ENCODE peak calls at places on chromosomes 7 and 10, in seven cellular contexts. One of them, this sample, is unnamed.

GRCh38 chr10:125010362-125010761 is 68.4 kb downstream of the ZRANB1 start:
- DNase-seq in DMS153: no peak
- DNase-seq in RWPE1: no peak
- DNase-seq in HFF-Myc: no peak
- DNase-seq in islet precursor cell: no peak
- DNase-seq in memory B cell: no peak
- DNase-seq in stimulated activated CD8-positive, alpha-beta memory T cell treated with anti-CD3 and anti-CD28 coated beads, Interleukin-4, amount 100 ng/mL, for 1 hour: no peak
- DNase-seq in this sample: no peak

GRCh38 chr7:95468071-95468470 is 17.7 kb upstream of the ASB4 start:
- DNase-seq in DMS153: no peak
- DNase-seq in RWPE1: no peak
- DNase-seq in HFF-Myc: no peak
- DNase-seq in islet precursor cell: no peak
- DNase-seq in memory B cell: no peak
- DNase-seq in stimulated activated CD8-positive, alpha-beta memory T cell treated with anti-CD3 and anti-CD28 coated beads, Interleukin-4, amount 100 ng/mL, for 1 hour: no peak
- DNase-seq in this sample: no peak

GRCh38 chr10:44978570-44979280 is at the start of gene DEPP1:
- DNase-seq in DMS153: peak; percentile 95
- DNase-seq in RWPE1: peak; percentile 82
- DNase-seq in HFF-Myc: no peak
- DNase-seq in islet precursor cell: peak; percentile 98
- DNase-seq in memory B cell: no peak
- DNase-seq in stimulated activated CD8-positive, alpha-beta memory T cell treated with anti-CD3 and anti-CD28 coated beads, Interleukin-4, amount 100 ng/mL, for 1 hour: no peak
- DNase-seq in this sample: peak; percentile 56

GRCh38 chr10:81270051-81270450 is 604.9 kb upstream of the NRG3 start:
- DNase-seq in DMS153: no peak
- DNase-seq in RWPE1: no peak
- DNase-seq in HFF-Myc: no peak
- DNase-seq in islet precursor cell: no peak
- DNase-seq in memory B cell: no peak
- DNase-seq in stimulated activated CD8-positive, alpha-beta memory T cell treated with anti-CD3 and anti-CD28 coated beads, Interleukin-4, amount 100 ng/mL, for 1 hour: no peak
- DNase-seq in this sample: no peak

GRCh38 chr10:17781856-17782255 is 27.3 kb upstream of the MRC1 start:
- DNase-seq in DMS153: no peak
- DNase-seq in RWPE1: no peak
- DNase-seq in HFF-Myc: no peak
- DNase-seq in islet precursor cell: no peak
- DNase-seq in memory B cell: no peak
- DNase-seq in stimulated activated CD8-positive, alpha-beta memory T cell treated with anti-CD3 and anti-CD28 coated beads, Interleukin-4, amount 100 ng/mL, for 1 hour: no peak
- DNase-seq in this sample: no peak

GRCh38 chr10:119283818-119284217 is 76.4 kb downstream of the GRK5 start:
- DNase-seq in DMS153: no peak
- DNase-seq in RWPE1: no peak
- DNase-seq in HFF-Myc: no peak
- DNase-seq in islet precursor cell: no peak
- DNase-seq in memory B cell: no peak
- DNase-seq in stimulated activated CD8-positive, alpha-beta memory T cell treated with anti-CD3 and anti-CD28 coated beads, Interleukin-4, amount 100 ng/mL, for 1 hour: no peak
- DNase-seq in this sample: no peak

GRCh38 chr10:133442191-133442966 is 11.4 kb upstream of the SCART1 start:
- DNase-seq in DMS153: no peak
- DNase-seq in RWPE1: no peak
- DNase-seq in HFF-Myc: no peak
- DNase-seq in islet precursor cell: no peak
- DNase-seq in memory B cell: peak; percentile 8
- DNase-seq in stimulated activated CD8-positive, alpha-beta memory T cell treated with anti-CD3 and anti-CD28 coated beads, Interleukin-4, amount 100 ng/mL, for 1 hour: no peak
- DNase-seq in this sample: no peak

GRCh38 chr10:7696545-7696944 is 6.6 kb upstream of the ITIH2 start:
- DNase-seq in DMS153: no peak
- DNase-seq in RWPE1: no peak
- DNase-seq in HFF-Myc: no peak
- DNase-seq in islet precursor cell: no peak
- DNase-seq in memory B cell: no peak
- DNase-seq in stimulated activated CD8-positive, alpha-beta memory T cell treated with anti-CD3 and anti-CD28 coated beads, Interleukin-4, amount 100 ng/mL, for 1 hour: no peak
- DNase-seq in this sample: no peak

GRCh38 chr10:15123749-15124184 is 26.6 kb downstream of the RPP38 start:
- DNase-seq in DMS153: no peak
- DNase-seq in RWPE1: peak; percentile 66
- DNase-seq in HFF-Myc: peak; percentile 25
- DNase-seq in islet precursor cell: no peak
- DNase-seq in memory B cell: no peak
- DNase-seq in stimulated activated CD8-positive, alpha-beta memory T cell treated with anti-CD3 and anti-CD28 coated beads, Interleukin-4, amount 100 ng/mL, for 1 hour: no peak
- DNase-seq in this sample: no peak

GRCh38 chr7:33108931-33109757 is at the start of gene RP9:
- DNase-seq in DMS153: peak; percentile 69
- DNase-seq in RWPE1: peak; percentile 62
- DNase-seq in HFF-Myc: no peak
- DNase-seq in islet precursor cell: peak; percentile 92
- DNase-seq in memory B cell: peak; percentile 82
- DNase-seq in stimulated activated CD8-positive, alpha-beta memory T cell treated with anti-CD3 and anti-CD28 coated beads, Interleukin-4, amount 100 ng/mL, for 1 hour: peak; percentile 54
- DNase-seq in this sample: peak; percentile 87

GRCh38 chr10:31977440-31978157 is 49.0 kb upstream of the ARHGAP12 start:
- DNase-seq in DMS153: no peak
- DNase-seq in RWPE1: no peak
- DNase-seq in HFF-Myc: no peak
- DNase-seq in islet precursor cell: no peak
- DNase-seq in memory B cell: no peak
- DNase-seq in stimulated activated CD8-positive, alpha-beta memory T cell treated with anti-CD3 and anti-CD28 coated beads, Interleukin-4, amount 100 ng/mL, for 1 hour: no peak
- DNase-seq in this sample: no peak

GRCh38 chr7:114799522-114800133 is 122.3 kb upstream of the MDFIC start:
- DNase-seq in DMS153: no peak
- DNase-seq in RWPE1: no peak
- DNase-seq in HFF-Myc: no peak
- DNase-seq in islet precursor cell: no peak
- DNase-seq in memory B cell: no peak
- DNase-seq in stimulated activated CD8-positive, alpha-beta memory T cell treated with anti-CD3 and anti-CD28 coated beads, Interleukin-4, amount 100 ng/mL, for 1 hour: no peak
- DNase-seq in this sample: no peak

GRCh38 chr10:43013065-43013464 is 63.8 kb upstream of the RET start:
- DNase-seq in DMS153: no peak
- DNase-seq in RWPE1: no peak
- DNase-seq in HFF-Myc: no peak
- DNase-seq in islet precursor cell: no peak
- DNase-seq in memory B cell: no peak
- DNase-seq in stimulated activated CD8-positive, alpha-beta memory T cell treated with anti-CD3 and anti-CD28 coated beads, Interleukin-4, amount 100 ng/mL, for 1 hour: no peak
- DNase-seq in this sample: no peak

GRCh38 chr7:134293029-134293740 is 23.5 kb downstream of the SLC35B4 start:
- DNase-seq in DMS153: no peak
- DNase-seq in RWPE1: no peak
- DNase-seq in HFF-Myc: no peak
- DNase-seq in islet precursor cell: no peak
- DNase-seq in memory B cell: peak; percentile 29
- DNase-seq in stimulated activated CD8-positive, alpha-beta memory T cell treated with anti-CD3 and anti-CD28 coated beads, Interleukin-4, amount 100 ng/mL, for 1 hour: no peak
- DNase-seq in this sample: no peak

GRCh38 chr7:67551027-67551426 is 554.4 kb downstream of the TYW1 start:
- DNase-seq in DMS153: peak; percentile 96
- DNase-seq in RWPE1: no peak
- DNase-seq in HFF-Myc: no peak
- DNase-seq in islet precursor cell: no peak
- DNase-seq in memory B cell: no peak
- DNase-seq in stimulated activated CD8-positive, alpha-beta memory T cell treated with anti-CD3 and anti-CD28 coated beads, Interleukin-4, amount 100 ng/mL, for 1 hour: no peak
- DNase-seq in this sample: no peak

GRCh38 chr7:75054744-75055527 is 18.7 kb downstream of the RCC1L start:
- DNase-seq in DMS153: no peak
- DNase-seq in RWPE1: no peak
- DNase-seq in HFF-Myc: peak; percentile 51
- DNase-seq in islet precursor cell: peak; percentile 81
- DNase-seq in memory B cell: no peak
- DNase-seq in stimulated activated CD8-positive, alpha-beta memory T cell treated with anti-CD3 and anti-CD28 coated beads, Interleukin-4, amount 100 ng/mL, for 1 hour: no peak
- DNase-seq in this sample: peak; percentile 85

GRCh38 chr10:110311357-110311949 is 6.7 kb upstream of the SMNDC1 start:
- DNase-seq in DMS153: peak; percentile 11
- DNase-seq in RWPE1: peak; percentile 70
- DNase-seq in HFF-Myc: peak; percentile 46
- DNase-seq in islet precursor cell: peak; percentile 70
- DNase-seq in memory B cell: no peak
- DNase-seq in stimulated activated CD8-positive, alpha-beta memory T cell treated with anti-CD3 and anti-CD28 coated beads, Interleukin-4, amount 100 ng/mL, for 1 hour: no peak
- DNase-seq in this sample: no peak

GRCh38 chr10:69839696-69840345 is 38.1 kb downstream of the COL13A1 start:
- DNase-seq in DMS153: no peak
- DNase-seq in RWPE1: peak; percentile 55
- DNase-seq in HFF-Myc: no peak
- DNase-seq in islet precursor cell: peak; percentile 81
- DNase-seq in memory B cell: no peak
- DNase-seq in stimulated activated CD8-positive, alpha-beta memory T cell treated with anti-CD3 and anti-CD28 coated beads, Interleukin-4, amount 100 ng/mL, for 1 hour: no peak
- DNase-seq in this sample: peak; percentile 95

GRCh38 chr7:91285966-91286365 is 21.7 kb downstream of the FZD1 start:
- DNase-seq in DMS153: no peak
- DNase-seq in RWPE1: no peak
- DNase-seq in HFF-Myc: no peak
- DNase-seq in islet precursor cell: no peak
- DNase-seq in memory B cell: no peak
- DNase-seq in stimulated activated CD8-positive, alpha-beta memory T cell treated with anti-CD3 and anti-CD28 coated beads, Interleukin-4, amount 100 ng/mL, for 1 hour: no peak
- DNase-seq in this sample: no peak

GRCh38 chr10:72243822-72244437 is 27.9 kb upstream of the ASCC1 start:
- DNase-seq in DMS153: no peak
- DNase-seq in RWPE1: no peak
- DNase-seq in HFF-Myc: peak; percentile 91
- DNase-seq in islet precursor cell: peak; percentile 73
- DNase-seq in memory B cell: no peak
- DNase-seq in stimulated activated CD8-positive, alpha-beta memory T cell treated with anti-CD3 and anti-CD28 coated beads, Interleukin-4, amount 100 ng/mL, for 1 hour: no peak
- DNase-seq in this sample: no peak

GRCh38 chr7:128781126-128781525 is 5.5 kb upstream of the OPN1SW start:
- DNase-seq in DMS153: no peak
- DNase-seq in RWPE1: no peak
- DNase-seq in HFF-Myc: no peak
- DNase-seq in islet precursor cell: no peak
- DNase-seq in memory B cell: no peak
- DNase-seq in stimulated activated CD8-positive, alpha-beta memory T cell treated with anti-CD3 and anti-CD28 coated beads, Interleukin-4, amount 100 ng/mL, for 1 hour: no peak
- DNase-seq in this sample: no peak

GRCh38 chr7:2313450-2314208 is 612 bp downstream of the SNX8 start:
- DNase-seq in DMS153: no peak
- DNase-seq in RWPE1: no peak
- DNase-seq in HFF-Myc: no peak
- DNase-seq in islet precursor cell: no peak
- DNase-seq in memory B cell: no peak
- DNase-seq in stimulated activated CD8-positive, alpha-beta memory T cell treated with anti-CD3 and anti-CD28 coated beads, Interleukin-4, amount 100 ng/mL, for 1 hour: no peak
- DNase-seq in this sample: peak; percentile 67

GRCh38 chr7:117061751-117062150 is 108.5 kb downstream of the ST7 start:
- DNase-seq in DMS153: no peak
- DNase-seq in RWPE1: no peak
- DNase-seq in HFF-Myc: no peak
- DNase-seq in islet precursor cell: no peak
- DNase-seq in memory B cell: no peak
- DNase-seq in stimulated activated CD8-positive, alpha-beta memory T cell treated with anti-CD3 and anti-CD28 coated beads, Interleukin-4, amount 100 ng/mL, for 1 hour: no peak
- DNase-seq in this sample: no peak

GRCh38 chr10:69567920-69568319 is 5.3 kb downstream of the NEUROG3 start:
- DNase-seq in DMS153: no peak
- DNase-seq in RWPE1: peak; percentile 64
- DNase-seq in HFF-Myc: peak; percentile 27
- DNase-seq in islet precursor cell: peak; percentile 87
- DNase-seq in memory B cell: no peak
- DNase-seq in stimulated activated CD8-positive, alpha-beta memory T cell treated with anti-CD3 and anti-CD28 coated beads, Interleukin-4, amount 100 ng/mL, for 1 hour: no peak
- DNase-seq in this sample: no peak

GRCh38 chr7:141737118-141737835 is 881 bp upstream of the SSBP1 start:
- DNase-seq in DMS153: peak; percentile 27
- DNase-seq in RWPE1: peak; percentile 8
- DNase-seq in HFF-Myc: no peak
- DNase-seq in islet precursor cell: no peak
- DNase-seq in memory B cell: peak; percentile 14
- DNase-seq in stimulated activated CD8-positive, alpha-beta memory T cell treated with anti-CD3 and anti-CD28 coated beads, Interleukin-4, amount 100 ng/mL, for 1 hour: no peak
- DNase-seq in this sample: no peak

GRCh38 chr7:51263631-51264484 is 52.8 kb downstream of the COBL start:
- DNase-seq in DMS153: peak; percentile 58
- DNase-seq in RWPE1: peak; percentile 46
- DNase-seq in HFF-Myc: no peak
- DNase-seq in islet precursor cell: peak; percentile 67
- DNase-seq in memory B cell: no peak
- DNase-seq in stimulated activated CD8-positive, alpha-beta memory T cell treated with anti-CD3 and anti-CD28 coated beads, Interleukin-4, amount 100 ng/mL, for 1 hour: no peak
- DNase-seq in this sample: no peak

GRCh38 chr10:118965636-118966035 is 63.9 kb upstream of the NANOS1 start:
- DNase-seq in DMS153: no peak
- DNase-seq in RWPE1: no peak
- DNase-seq in HFF-Myc: no peak
- DNase-seq in islet precursor cell: peak; percentile 62
- DNase-seq in memory B cell: no peak
- DNase-seq in stimulated activated CD8-positive, alpha-beta memory T cell treated with anti-CD3 and anti-CD28 coated beads, Interleukin-4, amount 100 ng/mL, for 1 hour: no peak
- DNase-seq in this sample: no peak

GRCh38 chr10:116669080-116669479 is 48.3 kb downstream of the PNLIPRP2 start:
- DNase-seq in DMS153: no peak
- DNase-seq in RWPE1: peak; percentile 30
- DNase-seq in HFF-Myc: no peak
- DNase-seq in islet precursor cell: peak; percentile 53
- DNase-seq in memory B cell: no peak
- DNase-seq in stimulated activated CD8-positive, alpha-beta memory T cell treated with anti-CD3 and anti-CD28 coated beads, Interleukin-4, amount 100 ng/mL, for 1 hour: no peak
- DNase-seq in this sample: no peak

GRCh38 chr7:87216701-87217508 is 2.6 kb downstream of the TMEM243 start:
- DNase-seq in DMS153: no peak
- DNase-seq in RWPE1: no peak
- DNase-seq in HFF-Myc: no peak
- DNase-seq in islet precursor cell: no peak
- DNase-seq in memory B cell: peak; percentile 30
- DNase-seq in stimulated activated CD8-positive, alpha-beta memory T cell treated with anti-CD3 and anti-CD28 coated beads, Interleukin-4, amount 100 ng/mL, for 1 hour: no peak
- DNase-seq in this sample: no peak

GRCh38 chr7:461118-461452 is 58.6 kb downstream of the PDGFA start:
- DNase-seq in DMS153: no peak
- DNase-seq in RWPE1: no peak
- DNase-seq in HFF-Myc: no peak
- DNase-seq in islet precursor cell: no peak
- DNase-seq in memory B cell: no peak
- DNase-seq in stimulated activated CD8-positive, alpha-beta memory T cell treated with anti-CD3 and anti-CD28 coated beads, Interleukin-4, amount 100 ng/mL, for 1 hour: no peak
- DNase-seq in this sample: no peak

This sample was measured in H54.